ENCODE peak calls at places on chromosomes 6 and 20, in six cellular contexts. S, Y, P, L, C and F are unnamed samples.
A peak's percentile ranks its signal among the peaks of the same experiment; 100 is the strongest.

GRCh38 chr6:151044465-151045441 is 179.3 kb downstream of the MTHFD1L start:
- DNase-seq in S (peak; percentile 89), Y (no peak), P (peak; percentile 97), L (peak; percentile 93), C (peak; percentile 49), F (peak; percentile 96)

GRCh38 chr6:128118401-128118800 is 217.5 kb upstream of the THEMIS start:
- DNase-seq in S (no peak), Y (no peak), P (peak; percentile 47), L (peak; percentile 60), C (no peak), F (no peak)

GRCh38 chr6:110556317-110557115 is 80.1 kb upstream of the SLC22A16 start:
- DNase-seq in S (no peak), Y (no peak), P (no peak), L (no peak), C (no peak), F (no peak)

GRCh38 chr6:126788961-126789365 is 329.5 kb upstream of the RSPO3 start:
- DNase-seq in S (no peak), Y (no peak), P (peak; percentile 32), L (no peak), C (no peak), F (no peak)

GRCh38 chr6:26394289-26394688 is 7.8 kb upstream of the BTN3A1 start:
- DNase-seq in S (no peak), Y (no peak), P (peak; percentile 85), L (peak; percentile 77), C (no peak), F (no peak)

GRCh38 chr20:62303049-62303326 is 191 bp downstream of the ADRM1 start:
- DNase-seq in S (no peak), Y (no peak), P (no peak), L (no peak), C (no peak), F (no peak)

GRCh38 chr6:1080453-1081328 is 231.2 kb upstream of the FOXQ1 start:
- DNase-seq in S (no peak), Y (no peak), P (no peak), L (no peak), C (no peak), F (no peak)

GRCh38 chr6:13006578-13007300 is 290.2 kb downstream of the PHACTR1 start:
- DNase-seq in S (no peak), Y (no peak), P (peak; percentile 9), L (no peak), C (no peak), F (no peak)

GRCh38 chr6:14639983-14640599 is 522.5 kb downstream of the CD83 start:
- DNase-seq in S (no peak), Y (no peak), P (no peak), L (peak; percentile 45), C (no peak), F (no peak)

GRCh38 chr6:53055873-53056272 is 9.3 kb upstream of the FBXO9 start:
- DNase-seq in S (no peak), Y (no peak), P (no peak), L (no peak), C (no peak), F (no peak)

GRCh38 chr20:43138061-43138860 is 51.4 kb downstream of the PTPRT start:
- DNase-seq in S (no peak), Y (no peak), P (no peak), L (no peak), C (no peak), F (peak; percentile 29)

GRCh38 chr6:12286381-12287132 is 3.6 kb upstream of the EDN1 start:
- DNase-seq in S (no peak), Y (no peak), P (no peak), L (peak; percentile 37), C (no peak), F (no peak)

GRCh38 chr6:93779086-93779858 is 359.9 kb upstream of the EPHA7 start:
- DNase-seq in S (no peak), Y (no peak), P (peak; percentile 31), L (no peak), C (no peak), F (no peak)

GRCh38 chr6:144953552-144954240 is 668.6 kb downstream of the UTRN start:
- DNase-seq in S (no peak), Y (no peak), P (no peak), L (peak; percentile 62), C (no peak), F (no peak)

GRCh38 chr6:118968416-118968815 is 33.5 kb upstream of the MCM9 start:
- DNase-seq in S (no peak), Y (no peak), P (peak; percentile 44), L (peak; percentile 1), C (no peak), F (no peak)

GRCh38 chr20:44700306-44700705 is 14.9 kb upstream of the CCN5 start:
- DNase-seq in S (no peak), Y (no peak), P (no peak), L (no peak), C (no peak), F (no peak)

GRCh38 chr6:20400476-20401402 is 940 bp upstream of the E2F3 start:
- DNase-seq in S (peak; percentile 77), Y (no peak), P (peak; percentile 67), L (no peak), C (peak; percentile 57), F (no peak)

GRCh38 chr6:73203098-73203497 is 22.2 kb downstream of the KHDC1L start:
- DNase-seq in S (no peak), Y (no peak), P (no peak), L (peak; percentile 40), C (no peak), F (no peak)

GRCh38 chr6:109139109-109139508 is 43.8 kb downstream of the CEP57L1 start:
- DNase-seq in S (no peak), Y (no peak), P (no peak), L (peak; percentile 50), C (no peak), F (no peak)

GRCh38 chr20:46230811-46231282 is 77.5 kb downstream of the CDH22 start:
- DNase-seq in S (no peak), Y (no peak), P (peak; percentile 21), L (peak; percentile 24), C (no peak), F (no peak)

GRCh38 chr20:32517914-32518592 is 67.1 kb downstream of the NOL4L start:
- DNase-seq in S (no peak), Y (no peak), P (no peak), L (no peak), C (no peak), F (no peak)

GRCh38 chr20:32516985-32517873 is 67.9 kb downstream of the NOL4L start:
- DNase-seq in S (no peak), Y (no peak), P (peak; percentile 63), L (peak; percentile 26), C (no peak), F (no peak)

GRCh38 chr20:32520927-32521203 is 64.3 kb downstream of the NOL4L start:
- DNase-seq in S (no peak), Y (no peak), P (no peak), L (no peak), C (no peak), F (no peak)

GRCh38 chr20:32518593-32519366 is 66.4 kb downstream of the NOL4L start:
- DNase-seq in S (no peak), Y (no peak), P (no peak), L (no peak), C (no peak), F (no peak)

DNA sequence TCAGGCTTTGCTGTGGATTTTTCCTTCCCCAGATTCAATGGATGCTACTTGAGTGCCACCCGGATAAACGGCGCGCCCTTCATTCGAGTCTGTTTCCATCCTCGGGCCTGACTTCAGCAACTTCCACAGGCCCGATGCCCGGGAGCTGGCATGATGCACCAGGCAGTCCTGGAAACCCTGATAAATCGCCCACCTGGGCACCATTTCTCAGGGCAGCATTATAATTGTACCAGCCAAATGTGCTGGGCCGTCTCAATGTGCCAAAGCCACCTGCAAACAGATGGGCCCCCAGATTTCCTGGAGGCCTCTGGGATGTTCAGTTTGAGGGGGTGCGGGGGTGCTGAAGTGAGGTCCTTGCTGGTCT is 65.8 kb downstream of the NOL4L start:
- DNase-seq in S (peak; percentile 8), Y (no peak), P (no peak), L (no peak), C (no peak), F (peak; percentile 20)
- H3K27ac ChIP-seq in S (no peak overlapping the region), Y (no peak overlapping the region), P (no peak overlapping the region), L (no peak overlapping the region), C (no peak overlapping the region), F (no peak overlapping the region)

DNA sequence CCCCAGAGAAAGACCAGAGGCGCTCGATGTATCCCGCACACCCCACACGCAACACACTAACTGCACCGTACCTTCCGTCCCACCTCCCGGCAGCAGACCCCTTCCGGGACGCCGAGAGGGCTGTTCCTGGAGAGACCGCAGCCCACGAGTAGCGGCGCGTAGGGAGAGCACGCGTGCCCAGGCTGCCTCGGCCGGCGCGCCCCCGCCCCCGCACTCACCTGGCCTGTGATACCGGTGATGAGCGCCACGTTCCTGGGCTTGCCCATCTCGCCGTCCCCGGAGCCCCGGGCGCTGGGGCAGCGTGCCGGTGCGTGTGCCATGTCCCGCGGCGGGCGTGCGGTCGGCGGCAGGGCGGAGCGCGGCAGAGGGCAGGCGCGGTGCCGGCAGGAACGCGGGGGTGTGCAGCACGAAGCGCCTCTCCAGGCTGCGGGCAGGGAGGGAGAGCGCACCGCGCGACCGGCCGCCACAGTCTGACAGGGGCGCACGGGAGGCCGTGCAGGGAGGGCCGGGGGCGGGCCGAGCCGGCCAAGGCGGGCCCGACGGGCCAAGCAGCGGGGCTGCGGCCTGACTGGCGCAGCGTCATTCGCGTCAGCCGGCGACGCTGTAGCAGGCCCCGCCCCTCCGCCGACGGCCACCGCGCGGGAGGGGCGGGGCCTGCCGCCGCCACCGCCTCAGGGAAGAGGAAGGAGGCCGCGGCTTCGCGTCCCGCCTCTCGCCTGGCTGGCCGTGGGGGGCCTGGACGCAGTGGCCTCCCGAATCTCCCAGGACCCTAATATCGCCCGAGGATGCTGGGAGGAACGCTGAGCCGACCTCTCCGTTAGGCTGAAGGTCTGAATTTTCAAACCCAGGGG is at the start of gene GMDS:
- DNase-seq in S (peak; percentile 93), Y (peak; percentile 78), P (peak; percentile 90), L (peak; percentile 91), C (peak; percentile 77), F (peak; percentile 89)
- H3K4me3 ChIP-seq in S (peak within 1 kb of the TSS; percentile 91), Y (peak within 1 kb of the TSS; percentile 90), P (peak within 1 kb of the TSS; percentile 70), L (peak within 1 kb of the TSS; percentile 88), C (peak within 1 kb of the TSS; percentile 71), F (peak within 1 kb of the TSS; percentile 93)

GRCh38 chr20:15643713-15644112 is 929.5 kb downstream of the KIF16B start:
- DNase-seq in S (no peak), Y (no peak), P (peak; percentile 15), L (peak; percentile 10), C (peak; percentile 16), F (no peak)
- TF ChIP-seq CTCF in S (no peak), Y (no peak), P (peak; percentile 22), L (peak; percentile 20), C (peak; percentile 22), F (peak; percentile 6)

DNA sequence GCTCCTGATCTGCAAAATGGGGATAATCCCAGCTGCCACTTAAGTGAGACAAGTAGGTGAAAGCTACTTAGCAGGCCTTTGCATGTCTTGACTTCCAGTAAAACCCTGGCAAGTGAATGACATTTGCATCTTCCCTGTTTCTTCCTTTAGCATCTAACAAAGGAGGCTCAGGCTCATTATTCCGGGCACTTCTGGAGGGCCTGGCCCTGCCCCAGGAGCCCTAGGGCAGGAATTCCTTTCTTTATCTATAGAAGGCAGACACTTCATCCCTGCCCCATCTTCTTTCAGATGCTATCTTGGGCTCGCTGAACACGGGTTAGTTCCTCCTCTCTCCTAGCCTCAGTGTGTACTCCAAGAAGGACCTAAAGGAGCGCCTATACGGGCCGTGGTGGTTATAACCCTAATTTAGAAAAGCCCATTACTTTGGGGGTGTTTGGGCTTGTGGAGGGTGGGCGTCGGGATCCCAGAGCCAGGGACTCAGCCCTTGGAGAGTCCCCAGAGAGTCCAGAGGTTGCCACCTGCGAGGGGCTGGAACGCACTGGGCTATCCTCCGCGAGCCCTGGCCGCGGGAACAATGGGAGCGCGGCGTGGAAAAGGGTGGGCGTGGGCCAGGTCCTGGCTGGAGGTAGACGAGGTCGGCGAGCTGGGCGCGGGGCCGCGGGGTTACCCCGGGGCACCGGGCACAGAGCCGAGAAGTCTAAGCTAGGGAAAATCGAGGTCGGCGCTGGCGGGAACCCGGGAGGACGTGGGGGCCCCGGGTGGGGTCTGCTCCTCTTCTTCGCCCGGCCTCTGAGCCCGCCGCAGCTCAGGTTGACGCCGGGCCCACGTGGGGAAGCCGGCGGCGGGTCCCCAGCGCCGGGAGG is 62.7 kb upstream of the EPB41L1 start:
- DNase-seq in S (no peak), Y (no peak), P (no peak), L (no peak), C (no peak), F (peak; percentile 59)
- H3K27ac ChIP-seq in S (no peak overlapping the region), Y (no peak overlapping the region), P (no peak overlapping the region), L (no peak overlapping the region), C (peak overlapping the region; percentile 93), F (peak overlapping the region; percentile 88)